ENCODE peak calls at places on chromosomes 5 and 9, in seven cellular contexts. One of them, this sample, is unnamed.

GRCh38 chr9:91120200-91120599 is 241.5 kb downstream of the AUH start:
- DNase-seq in SK-N-SH: no peak
- DNase-seq in K562: no peak
- DNase-seq in HCT116: no peak
- DNase-seq in T47D: no peak
- DNase-seq in HepG2: no peak
- DNase-seq in GM12878: no peak
- DNase-seq in this sample: no peak

GRCh38 chr9:108910914-108911313 is 23.0 kb downstream of the ELP1 start:
- DNase-seq in HepG2: no peak
- DNase-seq in GM12878: no peak
- DNase-seq in HCT116: no peak
- DNase-seq in SK-N-SH: no peak
- DNase-seq in K562: no peak
- DNase-seq in T47D: no peak
- DNase-seq in this sample: no peak

GRCh38 chr9:16445141-16445920 is 425.1 kb downstream of the BNC2 start:
- DNase-seq in GM12878: no peak
- DNase-seq in HepG2: peak
- DNase-seq in SK-N-SH: no peak
- DNase-seq in T47D: no peak
- DNase-seq in HCT116: no peak
- DNase-seq in K562: no peak
- DNase-seq in this sample: no peak

GRCh38 chr9:79057576-79057975 is 514.2 kb upstream of the TLE4 start:
- DNase-seq in GM12878: no peak
- DNase-seq in HCT116: no peak
- DNase-seq in T47D: no peak
- DNase-seq in SK-N-SH: no peak
- DNase-seq in HepG2: no peak
- DNase-seq in K562: no peak
- DNase-seq in this sample: no peak

GRCh38 chr9:105319514-105319863 is 75.0 kb downstream of the SLC44A1 start:
- DNase-seq in SK-N-SH: no peak
- DNase-seq in HCT116: no peak
- DNase-seq in GM12878: no peak
- DNase-seq in T47D: no peak
- DNase-seq in HepG2: peak
- DNase-seq in K562: no peak
- DNase-seq in this sample: no peak

GRCh38 chr5:125484272-125485002 is 738.0 kb upstream of the ZNF608 start:
- DNase-seq in HCT116: peak
- DNase-seq in SK-N-SH: peak
- DNase-seq in T47D: peak
- DNase-seq in GM12878: no peak
- DNase-seq in K562: no peak
- DNase-seq in HepG2: no peak
- DNase-seq in this sample: no peak

GRCh38 chr9:20382460-20383071 is 239.7 kb downstream of the MLLT3 start:
- DNase-seq in K562: no peak
- DNase-seq in SK-N-SH: no peak
- DNase-seq in T47D: peak
- DNase-seq in HepG2: peak
- DNase-seq in GM12878: no peak
- DNase-seq in HCT116: no peak
- DNase-seq in this sample: no peak

GRCh38 chr9:120983259-120983837 is 56.8 kb upstream of the TRAF1 start:
- DNase-seq in K562: no peak
- DNase-seq in SK-N-SH: no peak
- DNase-seq in HCT116: no peak
- DNase-seq in GM12878: no peak
- DNase-seq in HepG2: no peak
- DNase-seq in T47D: no peak
- DNase-seq in this sample: no peak

GRCh38 chr5:123278284-123278683 is 144.9 kb downstream of the CEP120 start:
- DNase-seq in T47D: no peak
- DNase-seq in SK-N-SH: no peak
- DNase-seq in K562: no peak
- DNase-seq in GM12878: no peak
- DNase-seq in HCT116: no peak
- DNase-seq in HepG2: no peak
- DNase-seq in this sample: no peak

GRCh38 chr9:128286435-128286834 is 10.4 kb downstream of the SWI5 start:
- DNase-seq in K562: no peak
- DNase-seq in HepG2: no peak
- DNase-seq in SK-N-SH: no peak
- DNase-seq in HCT116: no peak
- DNase-seq in T47D: no peak
- DNase-seq in GM12878: no peak
- DNase-seq in this sample: no peak

GRCh38 chr5:169223595-169223953 is 77.4 kb downstream of the SLIT3 start:
- DNase-seq in T47D: no peak
- DNase-seq in HepG2: no peak
- DNase-seq in SK-N-SH: no peak
- DNase-seq in HCT116: no peak
- DNase-seq in K562: no peak
- DNase-seq in GM12878: no peak
- DNase-seq in this sample: no peak

GRCh38 chr5:14109041-14109747 is 33.9 kb upstream of the TRIO start:
- DNase-seq in HepG2: no peak
- DNase-seq in T47D: no peak
- DNase-seq in GM12878: peak
- DNase-seq in SK-N-SH: no peak
- DNase-seq in K562: no peak
- DNase-seq in HCT116: no peak
- DNase-seq in this sample: no peak

GRCh38 chr9:20477940-20478620 is 144.2 kb downstream of the MLLT3 start:
- DNase-seq in HepG2: no peak
- DNase-seq in HCT116: no peak
- DNase-seq in SK-N-SH: no peak
- DNase-seq in K562: no peak
- DNase-seq in T47D: peak
- DNase-seq in GM12878: peak
- DNase-seq in this sample: no peak

GRCh38 chr5:159021360-159022177 is 78.1 kb downstream of the EBF1 start:
- DNase-seq in T47D: no peak
- DNase-seq in SK-N-SH: peak
- DNase-seq in GM12878: no peak
- DNase-seq in K562: no peak
- DNase-seq in HepG2: no peak
- DNase-seq in HCT116: no peak
- DNase-seq in this sample: no peak

GRCh38 chr5:64749385-64749784 is 19.1 kb downstream of the SREK1IP1 start:
- DNase-seq in GM12878: no peak
- DNase-seq in T47D: no peak
- DNase-seq in SK-N-SH: no peak
- DNase-seq in HepG2: no peak
- DNase-seq in K562: no peak
- DNase-seq in HCT116: no peak
- DNase-seq in this sample: no peak

GRCh38 chr5:143153332-143154119 is 250.0 kb downstream of the NR3C1 start:
- DNase-seq in HepG2: no peak
- DNase-seq in SK-N-SH: no peak
- DNase-seq in K562: no peak
- DNase-seq in GM12878: no peak
- DNase-seq in HCT116: no peak
- DNase-seq in T47D: peak
- DNase-seq in this sample: no peak

GRCh38 chr9:123099042-123099441 is 65.6 kb downstream of the GPR21 start:
- DNase-seq in K562: no peak
- DNase-seq in GM12878: no peak
- DNase-seq in HepG2: no peak
- DNase-seq in HCT116: no peak
- DNase-seq in SK-N-SH: no peak
- DNase-seq in T47D: no peak
- DNase-seq in this sample: no peak

GRCh38 chr5:130526708-130527107 is 622.4 kb downstream of the CHSY3 start:
- DNase-seq in K562: no peak
- DNase-seq in HepG2: no peak
- DNase-seq in GM12878: no peak
- DNase-seq in HCT116: no peak
- DNase-seq in T47D: peak
- DNase-seq in SK-N-SH: no peak
- DNase-seq in this sample: no peak

GRCh38 chr9:136787690-136788400 is 3.3 kb upstream of the TMEM141 start:
- DNase-seq in K562: peak
- DNase-seq in HCT116: no peak
- DNase-seq in GM12878: no peak
- DNase-seq in T47D: peak
- DNase-seq in HepG2: peak
- DNase-seq in SK-N-SH: peak
- DNase-seq in this sample: peak

GRCh38 chr5:36073595-36074216 is 7.0 kb upstream of the UGT3A2 start:
- DNase-seq in HCT116: peak
- DNase-seq in T47D: peak
- DNase-seq in SK-N-SH: no peak
- DNase-seq in GM12878: no peak
- DNase-seq in K562: no peak
- DNase-seq in HepG2: peak
- DNase-seq in this sample: peak

GRCh38 chr9:3751125-3751758 is 225.4 kb upstream of the RFX3 start:
- DNase-seq in GM12878: no peak
- DNase-seq in K562: no peak
- DNase-seq in HepG2: peak
- DNase-seq in T47D: peak
- DNase-seq in SK-N-SH: no peak
- DNase-seq in HCT116: no peak
- DNase-seq in this sample: no peak
- TF ChIP-seq JUND in GM12878: no peak
- TF ChIP-seq JUND in K562: no peak
- TF ChIP-seq JUND in HepG2: no peak
- TF ChIP-seq JUND in T47D: no peak
- TF ChIP-seq JUND in SK-N-SH: no peak
- TF ChIP-seq JUND in HCT116: no peak
- TF ChIP-seq JUND in this sample: no peak

GRCh38 chr5:172582940-172583339 is 58.1 kb upstream of the NEURL1B start:
- DNase-seq in HCT116: no peak
- DNase-seq in T47D: no peak
- DNase-seq in SK-N-SH: no peak
- DNase-seq in HepG2: no peak
- DNase-seq in GM12878: no peak
- DNase-seq in K562: no peak
- DNase-seq in this sample: no peak

GRCh38 chr5:172586118-172587060 is 54.7 kb upstream of the NEURL1B start:
- DNase-seq in T47D: no peak
- DNase-seq in SK-N-SH: no peak
- DNase-seq in HepG2: no peak
- DNase-seq in HCT116: no peak
- DNase-seq in GM12878: no peak
- DNase-seq in K562: no peak
- DNase-seq in this sample: peak

GRCh38 chr5:172585114-172585513 is 55.9 kb upstream of the NEURL1B start:
- DNase-seq in HCT116: no peak
- DNase-seq in T47D: no peak
- DNase-seq in HepG2: no peak
- DNase-seq in SK-N-SH: no peak
- DNase-seq in K562: no peak
- DNase-seq in GM12878: no peak
- DNase-seq in this sample: no peak

GRCh38 chr5:172583931-172584511 is 57.0 kb upstream of the NEURL1B start:
- DNase-seq in K562: no peak
- DNase-seq in HCT116: no peak
- DNase-seq in HepG2: no peak
- DNase-seq in GM12878: no peak
- DNase-seq in SK-N-SH: no peak
- DNase-seq in T47D: no peak
- DNase-seq in this sample: no peak

DNA sequence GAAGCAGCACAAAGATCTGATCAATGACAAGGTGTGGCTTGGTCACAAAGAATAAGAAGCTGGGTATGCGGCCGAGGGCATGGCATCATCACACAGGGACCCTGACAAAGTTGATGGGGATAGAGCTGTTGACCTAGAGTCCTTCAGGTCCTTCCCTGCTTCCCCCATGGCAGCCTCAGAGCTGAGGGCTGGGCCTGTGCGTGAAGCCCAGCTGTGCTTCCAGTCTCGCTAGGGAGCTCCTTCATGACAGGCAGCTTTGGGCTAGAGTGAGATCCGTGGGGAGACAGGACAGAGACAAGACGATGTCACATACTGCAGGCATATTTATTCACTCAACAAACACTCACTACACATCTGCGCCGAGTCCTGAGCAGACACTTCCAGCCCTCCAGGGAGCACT is 56.4 kb upstream of the NEURL1B start:
- DNase-seq in T47D: no peak
- DNase-seq in GM12878: no peak
- DNase-seq in HepG2: no peak
- DNase-seq in HCT116: no peak
- DNase-seq in K562: no peak
- DNase-seq in SK-N-SH: no peak
- DNase-seq in this sample: no peak
- TF ChIP-seq JUND in T47D: no peak
- TF ChIP-seq JUND in GM12878: no peak
- TF ChIP-seq JUND in HepG2: no peak
- TF ChIP-seq JUND in HCT116: no peak
- TF ChIP-seq JUND in K562: no peak
- TF ChIP-seq JUND in SK-N-SH: no peak
- TF ChIP-seq JUND in this sample: no peak

DNA sequence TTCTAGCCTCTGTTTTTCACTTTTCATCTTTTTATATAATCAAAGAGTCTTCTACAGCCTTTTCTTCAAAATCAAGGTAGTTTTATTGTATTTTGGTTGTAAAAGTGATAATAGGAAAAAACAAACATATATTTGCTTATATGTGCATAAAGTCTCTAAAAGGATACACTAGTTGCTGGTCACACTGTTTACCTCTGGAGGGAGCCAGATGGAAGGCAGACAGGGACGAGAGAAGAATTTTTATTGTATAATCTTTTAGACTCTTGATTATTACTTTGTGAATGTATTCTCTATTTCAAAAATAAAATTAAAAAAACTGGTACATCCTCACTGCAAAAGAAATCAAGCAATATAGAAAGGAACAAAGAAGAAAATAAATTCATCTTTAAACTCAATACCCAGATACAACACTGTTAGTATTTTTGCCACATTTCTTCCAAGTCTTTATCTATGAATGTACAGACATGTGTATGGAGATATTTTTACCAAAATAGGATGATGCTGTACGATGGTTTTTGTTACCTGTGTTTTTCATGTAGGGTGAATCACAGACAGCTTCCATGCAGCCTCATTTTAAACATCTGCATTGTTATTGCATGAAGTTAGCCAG is 6.1 kb upstream of the RNF183 start:
- DNase-seq in SK-N-SH: peak
- DNase-seq in HCT116: peak
- DNase-seq in K562: peak
- DNase-seq in T47D: peak
- DNase-seq in HepG2: peak
- DNase-seq in GM12878: no peak
- DNase-seq in this sample: no peak
- TF ChIP-seq JUND in SK-N-SH: no peak
- TF ChIP-seq JUND in HCT116: no peak
- TF ChIP-seq JUND in K562: no peak
- TF ChIP-seq JUND in T47D: no peak
- TF ChIP-seq JUND in HepG2: no peak
- TF ChIP-seq JUND in GM12878: no peak
- TF ChIP-seq JUND in this sample: no peak

DNA sequence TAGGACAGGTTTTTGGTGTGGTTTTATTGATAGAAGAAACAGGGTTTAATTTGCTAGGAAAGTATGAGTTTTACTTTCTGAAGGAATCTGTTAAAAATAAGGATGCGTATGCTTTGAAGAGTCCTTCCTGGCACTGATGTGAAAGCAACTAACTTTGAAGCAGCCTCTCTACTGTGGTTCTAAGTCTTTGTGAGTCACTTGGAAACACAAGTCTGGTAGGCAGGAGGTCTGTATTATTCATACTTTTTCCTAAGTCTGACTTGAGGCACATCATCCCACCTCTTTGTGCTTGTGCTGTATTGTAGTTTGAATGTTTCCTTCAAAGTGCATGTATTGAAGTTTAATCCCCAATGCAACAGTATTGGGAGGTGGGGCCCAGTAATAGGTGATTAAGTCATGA is 129.0 kb downstream of the TAF11L14 start:
- DNase-seq in HepG2: no peak
- DNase-seq in GM12878: no peak
- DNase-seq in HCT116: no peak
- DNase-seq in K562: no peak
- DNase-seq in T47D: no peak
- DNase-seq in SK-N-SH: no peak
- DNase-seq in this sample: no peak
- TF ChIP-seq JUND in HepG2: no peak
- TF ChIP-seq JUND in GM12878: no peak
- TF ChIP-seq JUND in HCT116: no peak
- TF ChIP-seq JUND in K562: no peak
- TF ChIP-seq JUND in T47D: no peak
- TF ChIP-seq JUND in SK-N-SH: no peak
- TF ChIP-seq JUND in this sample: no peak

This sample was measured in H1.